ENCODE peak calls at places on chromosomes 13 and 19, in seven cellular contexts. N is AG04449, E is HCT116, O is AG09309, U is astrocyte of the spinal cord, P is heart left ventricle, D is brain microvascular endothelial cell. H is an unnamed sample.

GRCh38 chr13:49859568-49859967 is 67.1 kb upstream of the KPNA3 start:
- DNase-seq in N (peak), E (peak), O (peak), U (peak), P (no peak), D (peak), H (peak)

GRCh38 chr19:39542198-39542597 is 2.2 kb upstream of the EID2 start:
- DNase-seq in N (no peak), E (no peak), O (no peak), U (no peak), P (no peak), D (no peak), H (no peak)

GRCh38 chr19:4700573-4700970 is 23.1 kb downstream of the DPP9 start:
- DNase-seq in N (no peak), E (no peak), O (no peak), U (no peak), P (no peak), D (no peak), H (no peak)

GRCh38 chr19:35860818-35861639 is 4.3 kb downstream of the KIRREL2 start:
- DNase-seq in N (no peak), E (no peak), O (no peak), U (no peak), P (no peak), D (no peak), H (no peak)

GRCh38 chr13:68257111-68257842 is 1027.1 kb upstream of the PCDH9 start:
- DNase-seq in N (no peak), E (no peak), O (no peak), U (peak), P (no peak), D (peak), H (no peak)

GRCh38 chr19:610801-611505 is 21.3 kb downstream of the HCN2 start:
- DNase-seq in N (peak), E (no peak), O (no peak), U (peak), P (peak), D (peak), H (peak)

GRCh38 chr13:43061496-43062280 is 38.3 kb downstream of the DNAJC15 start:
- DNase-seq in N (no peak), E (no peak), O (no peak), U (no peak), P (no peak), D (no peak), H (no peak)

GRCh38 chr13:23375007-23375971 is 58.2 kb downstream of the SACS start:
- DNase-seq in N (peak), E (peak), O (peak), U (peak), P (peak), D (peak), H (peak)

GRCh38 chr19:43532962-43533545 is at the start of gene ZNF575:
- DNase-seq in N (peak), E (peak), O (peak), U (peak), P (peak), D (peak), H (peak)

GRCh38 chr13:70098669-70099068 is 9.0 kb upstream of the ATXN8OS start:
- DNase-seq in N (no peak), E (peak), O (no peak), U (peak), P (no peak), D (no peak), H (no peak)

GRCh38 chr19:39144487-39145071 is 19.0 kb downstream of the PAK4 start:
- DNase-seq in N (no peak), E (no peak), O (no peak), U (peak), P (no peak), D (no peak), H (peak)

GRCh38 chr13:44146162-44146561 is 227.5 kb upstream of the SERP2 start:
- DNase-seq in N (no peak), E (no peak), O (no peak), U (no peak), P (no peak), D (no peak), H (no peak)

GRCh38 chr13:35978607-35979316 is 152.4 kb downstream of the DCLK1 start:
- DNase-seq in N (no peak), E (peak), O (peak), U (peak), P (no peak), D (peak), H (peak)

GRCh38 chr19:1896508-1896907 is 8.7 kb upstream of the ADAT3 start:
- DNase-seq in N (no peak), E (no peak), O (no peak), U (no peak), P (no peak), D (no peak), H (no peak)

GRCh38 chr19:954672-955494 is 29.0 kb downstream of the ARID3A start:
- DNase-seq in N (no peak), E (no peak), O (no peak), U (no peak), P (no peak), D (no peak), H (no peak)

GRCh38 chr19:50537769-50538230 is 24.1 kb upstream of the ASPDH start:
- DNase-seq in N (peak), E (peak), O (peak), U (peak), P (peak), D (peak), H (peak)

GRCh38 chr13:34166406-34166805 is 348.5 kb downstream of the RFC3 start:
- DNase-seq in N (no peak), E (no peak), O (no peak), U (no peak), P (no peak), D (no peak), H (no peak)

GRCh38 chr13:24834902-24835510 is 71.0 kb downstream of the RNF17 start:
- DNase-seq in N (no peak), E (no peak), O (no peak), U (no peak), P (no peak), D (no peak), H (no peak)

GRCh38 chr13:44921931-44922758 is 67.1 kb downstream of the NUFIP1 start:
- DNase-seq in N (peak), E (peak), O (peak), U (peak), P (no peak), D (peak), H (peak)

GRCh38 chr19:13729859-13730258 is 34.5 kb upstream of the MRI1 start:
- DNase-seq in N (peak), E (no peak), O (no peak), U (peak), P (no peak), D (no peak), H (no peak)

GRCh38 chr13:59300347-59301165 is 863.2 kb downstream of the DIAPH3 start:
- DNase-seq in N (no peak), E (no peak), O (no peak), U (no peak), P (no peak), D (no peak), H (no peak)

GRCh38 chr13:36214163-36214921 is at the start of gene SOHLH2:
- DNase-seq in N (no peak), E (no peak), O (no peak), U (no peak), P (peak), D (no peak), H (no peak)

GRCh38 chr13:83941669-83942335 is 59.5 kb upstream of the SLITRK1 start:
- DNase-seq in N (no peak), E (no peak), O (no peak), U (no peak), P (no peak), D (no peak), H (no peak)

GRCh38 chr13:110127986-110128511 is 178.9 kb downstream of the COL4A1 start:
- DNase-seq in N (no peak), E (no peak), O (no peak), U (peak), P (no peak), D (no peak), H (peak)

GRCh38 chr13:38965281-38965680 is 25.4 kb downstream of the STOML3 start:
- DNase-seq in N (no peak), E (no peak), O (no peak), U (no peak), P (no peak), D (no peak), H (no peak)

GRCh38 chr13:43785681-43786471 is 896 bp downstream of the ENOX1 start:
- DNase-seq in N (no peak), E (no peak), O (no peak), U (peak), P (peak), D (peak), H (peak)

GRCh38 chr13:28441533-28441928 is 53.4 kb downstream of the FLT1 start:
- DNase-seq in N (no peak), E (no peak), O (no peak), U (no peak), P (no peak), D (no peak), H (no peak)

GRCh38 chr19:8251025-8251472 is 41.9 kb downstream of the CERS4 start:
- DNase-seq in N (no peak), E (no peak), O (no peak), U (no peak), P (peak), D (no peak), H (peak)

GRCh38 chr13:76975863-76976262 is 16.0 kb upstream of the CLN5 start:
- DNase-seq in N (no peak), E (no peak), O (no peak), U (no peak), P (no peak), D (no peak), H (no peak)

GRCh38 chr19:54485846-54486245 is 12.8 kb upstream of the CDC42EP5 start:
- DNase-seq in N (no peak), E (no peak), O (no peak), U (peak), P (no peak), D (peak), H (no peak)

GRCh38 chr19:34926685-34927375 is at the start of gene ZNF30:
- DNase-seq in N (peak), E (peak), O (peak), U (peak), P (peak), D (peak), H (peak)

GRCh38 chr13:84239032-84239431 is 356.8 kb upstream of the SLITRK1 start:
- DNase-seq in N (no peak), E (no peak), O (no peak), U (no peak), P (no peak), D (no peak), H (no peak)

GRCh38 chr13:48571121-48571901 is 38.4 kb upstream of the RCBTB2 start:
- DNase-seq in N (peak), E (no peak), O (peak), U (peak), P (no peak), D (peak), H (peak)

GRCh38 chr19:17688853-17689595 is 870 bp upstream of the UNC13A start:
- DNase-seq in N (no peak), E (no peak), O (no peak), U (no peak), P (no peak), D (no peak), H (no peak)
- TF ChIP-seq CTCF in N (no peak), E (no peak), O (no peak), U (no peak), P (no peak), D (no peak), H (no peak)

GRCh38 chr19:46994141-46994686 is 25.4 kb upstream of the NPAS1 start:
- DNase-seq in N (no peak), E (no peak), O (no peak), U (no peak), P (no peak), D (no peak), H (no peak)
- H3K4me3 ChIP-seq in N (no peak), E (no peak), O (no peak), U (no peak), P (no peak), D (no peak), H (no peak)

DNA sequence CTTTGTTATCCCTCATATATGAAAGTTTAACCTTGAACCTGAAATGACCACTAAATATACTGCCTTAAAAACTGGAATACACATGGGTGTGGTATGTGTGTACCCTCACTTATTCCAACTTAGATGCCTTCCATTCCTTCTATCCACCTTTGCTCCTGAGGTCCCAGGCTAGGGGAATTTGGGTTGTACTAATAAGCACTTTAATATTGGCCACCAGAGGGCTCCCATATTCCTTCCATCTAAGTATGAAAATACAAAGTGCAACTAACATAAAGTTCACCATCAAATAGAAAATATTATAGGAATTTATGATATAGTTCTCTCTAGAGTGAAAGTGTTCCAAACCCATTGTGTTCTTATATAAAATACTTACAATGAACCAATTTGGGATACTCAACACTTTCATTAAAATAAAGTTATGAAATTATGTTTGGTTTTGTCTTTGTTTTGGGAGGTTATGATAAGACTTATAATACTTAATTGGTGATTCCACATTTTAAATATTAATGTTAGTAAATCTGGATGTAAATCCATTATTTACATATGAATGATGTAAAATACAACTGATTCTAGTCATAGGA is 62.3 kb downstream of the ITGBL1 start:
- DNase-seq in N (no peak), E (peak), O (no peak), U (peak), P (no peak), D (peak), H (peak)
- TF ChIP-seq CTCF in N (peak), E (no peak), O (peak), U (peak), P (peak), D (peak), H (peak)

GRCh38 chr19:29724102-29724641 is 9.1 kb upstream of the C19orf12 start:
- DNase-seq in N (no peak), E (no peak), O (no peak), U (peak), P (no peak), D (no peak), H (peak)
- H3K4me3 ChIP-seq in N (peak), E (no peak), O (peak), U (peak), P (peak), D (peak), H (peak)

GRCh38 chr19:10565028-10565566 is 713 bp downstream of the KRI1 start:
- DNase-seq in N (no peak), E (no peak), O (no peak), U (peak), P (no peak), D (peak), H (no peak)

GRCh38 chr19:10566658-10567410 is 1.0 kb upstream of the KRI1 start:
- DNase-seq in N (no peak), E (no peak), O (no peak), U (no peak), P (no peak), D (no peak), H (no peak)

GRCh38 chr19:10567696-10568443 is 909 bp downstream of the CDKN2D start:
- DNase-seq in N (no peak), E (no peak), O (no peak), U (no peak), P (no peak), D (no peak), H (peak)

GRCh38 chr19:10566408-10566657 is 523 bp upstream of the KRI1 start:
- DNase-seq in N (no peak), E (no peak), O (no peak), U (no peak), P (no peak), D (no peak), H (no peak)

GRCh38 chr19:10565567-10566407 is at the start of gene KRI1:
- DNase-seq in N (peak), E (peak), O (peak), U (peak), P (peak), D (peak), H (peak)
- TF ChIP-seq CTCF in N (peak), E (no peak), O (no peak), U (peak), P (peak), D (no peak), H (peak)

H was measured in foreskin fibroblast.